ENCODE peak calls at places on chromosome 3, in four cellular contexts. C is GM12878, E is SK-N-SH, G is HepG2. Z is an unnamed sample.

GRCh38 chr3:16486951-16487480 is 26.5 kb downstream of the RFTN1 start:
- DNase-seq in C (no peak), E (no peak), G (no peak), Z (no peak)

GRCh38 chr3:182182531-182182968 is 470.8 kb downstream of the SOX2 start:
- DNase-seq in C (peak), E (no peak), G (peak), Z (no peak)

GRCh38 chr3:135762188-135762853 is 203.2 kb upstream of the PPP2R3A start:
- DNase-seq in C (no peak), E (no peak), G (no peak), Z (no peak)

GRCh38 chr3:150078983-150079739 is 108.5 kb upstream of the PFN2 start:
- DNase-seq in C (no peak), E (peak), G (no peak), Z (no peak)

GRCh38 chr3:111143-112069 is 85.2 kb upstream of the CHL1 start:
- DNase-seq in C (peak), E (no peak), G (peak), Z (no peak)

GRCh38 chr3:112730210-112730609 is 89.3 kb upstream of the CCDC80 start:
- DNase-seq in C (no peak), E (no peak), G (no peak), Z (no peak)

GRCh38 chr3:30170681-30171438 is 435.5 kb upstream of the TGFBR2 start:
- DNase-seq in C (no peak), E (no peak), G (peak), Z (no peak)

GRCh38 chr3:197525706-197526105 is 30.1 kb downstream of the BDH1 start:
- DNase-seq in C (no peak), E (no peak), G (peak), Z (no peak)

GRCh38 chr3:89179355-89179997 is 72.1 kb downstream of the EPHA3 start:
- DNase-seq in C (peak), E (no peak), G (no peak), Z (no peak)

GRCh38 chr3:125186261-125186770 is 26.2 kb downstream of the SLC12A8 start:
- DNase-seq in C (no peak), E (peak), G (no peak), Z (no peak)

GRCh38 chr3:142117052-142117451 is 32.3 kb downstream of the TFDP2 start:
- DNase-seq in C (no peak), E (no peak), G (peak), Z (no peak)

GRCh38 chr3:47022540-47023161 is 43.2 kb downstream of the NBEAL2 start:
- DNase-seq in C (no peak), E (no peak), G (no peak), Z (no peak)

GRCh38 chr3:195893516-195893915 is 14.8 kb downstream of the TNK2 start:
- DNase-seq in C (no peak), E (no peak), G (no peak), Z (no peak)

GRCh38 chr3:175193815-175194518 is 334.8 kb downstream of the NAALADL2 start:
- DNase-seq in C (peak), E (no peak), G (no peak), Z (no peak)

GRCh38 chr3:187040637-187041361 is 98.5 kb downstream of the RPL39L start:
- DNase-seq in C (no peak), E (no peak), G (peak), Z (no peak)

GRCh38 chr3:15693340-15693739 is 91.8 kb downstream of the BTD start:
- DNase-seq in C (no peak), E (no peak), G (no peak), Z (no peak)

GRCh38 chr3:190183121-190183520 is 62.4 kb upstream of the P3H2 start:
- DNase-seq in C (no peak), E (no peak), G (no peak), Z (no peak)

GRCh38 chr3:114446605-114447004 is 152.8 kb downstream of the TIGIT start:
- DNase-seq in C (no peak), E (no peak), G (no peak), Z (no peak)

GRCh38 chr3:122969585-122970453 is 57.7 kb downstream of the SEMA5B start:
- DNase-seq in C (no peak), E (no peak), G (no peak), Z (no peak)

GRCh38 chr3:159866201-159866746 is 122.4 kb upstream of the IL12A start:
- DNase-seq in C (no peak), E (no peak), G (no peak), Z (no peak)

GRCh38 chr3:47527952-47528718 is 14.6 kb upstream of the ELP6 start:
- DNase-seq in C (no peak), E (no peak), G (no peak), Z (no peak)

GRCh38 chr3:126279853-126280252 is 77.4 kb downstream of the KLF15 start:
- DNase-seq in C (no peak), E (no peak), G (no peak), Z (no peak)

GRCh38 chr3:52001443-52001974 is 5.8 kb upstream of the RPL29 start:
- DNase-seq in C (no peak), E (peak), G (peak), Z (peak)

GRCh38 chr3:37937156-37937555 is 53.4 kb upstream of the VILL start:
- DNase-seq in C (no peak), E (no peak), G (no peak), Z (no peak)

GRCh38 chr3:38374221-38374620 is 27.6 kb downstream of the XYLB start:
- DNase-seq in C (no peak), E (no peak), G (no peak), Z (peak)

GRCh38 chr3:174859756-174860155 is 622 bp downstream of the NAALADL2 start:
- DNase-seq in C (no peak), E (no peak), G (no peak), Z (no peak)

GRCh38 chr3:146160964-146161724 is at the start of gene PLOD2:
- DNase-seq in C (no peak), E (peak), G (peak), Z (no peak)

GRCh38 chr3:134407247-134407640 is 33.0 kb upstream of the AMOTL2 start:
- DNase-seq in C (no peak), E (no peak), G (no peak), Z (no peak)

GRCh38 chr3:27573780-27574437 is 89.7 kb upstream of the SLC4A7 start:
- DNase-seq in C (no peak), E (no peak), G (no peak), Z (no peak)

GRCh38 chr3:136595862-136596697 is 156.1 kb downstream of the STAG1 start:
- DNase-seq in C (no peak), E (no peak), G (no peak), Z (no peak)

GRCh38 chr3:37967252-37967881 is 23.2 kb upstream of the VILL start:
- DNase-seq in C (no peak), E (peak), G (peak), Z (peak)

GRCh38 chr3:196754215-196754937 is 14.7 kb downstream of the PAK2 start:
- DNase-seq in C (no peak), E (peak), G (peak), Z (no peak)

GRCh38 chr3:32865364-32865763 is 47.6 kb downstream of the TRIM71 start:
- DNase-seq in C (no peak), E (no peak), G (peak), Z (no peak)

GRCh38 chr3:120113128-120114116 is 19.2 kb upstream of the GSK3B start:
- DNase-seq in C (no peak), E (no peak), G (no peak), Z (no peak)

GRCh38 chr3:188296761-188297689 is 143.1 kb downstream of the LPP start:
- DNase-seq in C (no peak), E (no peak), G (peak), Z (peak)
- TF ChIP-seq POLR2AphosphoS5 in C (no peak), E (no peak), G (no peak), Z (no peak)

GRCh38 chr3:188775412-188775811 is 396.4 kb upstream of the TPRG1 start:
- DNase-seq in C (no peak), E (no peak), G (no peak), Z (no peak)
- TF ChIP-seq GABPA in C (no peak), E (no peak), G (no peak), Z (no peak)

DNA sequence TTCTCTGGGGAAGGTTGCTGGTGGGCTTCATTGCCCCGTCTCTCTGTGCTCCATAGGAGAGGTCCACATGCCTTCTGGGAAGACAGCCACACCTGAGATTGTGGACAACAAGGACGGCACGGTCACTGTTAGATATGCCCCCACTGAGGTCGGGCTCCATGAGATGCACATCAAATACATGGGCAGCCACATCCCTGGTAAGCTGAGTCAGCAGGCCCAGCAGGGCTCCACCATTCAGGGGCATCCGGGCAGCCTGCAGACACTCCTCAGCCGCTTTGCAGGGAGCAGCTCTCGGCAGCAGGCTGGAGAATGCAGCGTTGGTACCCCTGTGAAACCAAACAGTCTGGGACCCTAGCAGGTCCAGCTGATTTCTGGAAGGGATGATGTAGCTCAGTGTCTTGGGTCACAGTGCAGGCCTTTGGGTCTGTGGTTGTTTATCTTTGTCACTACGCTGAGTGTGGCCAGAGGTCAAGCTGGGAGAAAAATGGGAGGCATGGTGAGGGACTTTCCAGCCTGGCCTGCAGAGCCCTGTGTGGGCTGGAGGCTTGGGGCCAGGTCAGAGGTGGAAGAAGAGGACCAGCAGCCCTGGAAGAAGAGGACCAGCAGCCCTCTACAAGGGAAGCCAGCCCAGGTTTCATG is 67.2 kb downstream of the DNASE1L3 start:
- DNase-seq in C (no peak), E (no peak), G (peak), Z (no peak)
- TF ChIP-seq REST in C (no peak), E (no peak), G (no peak), Z (no peak)

DNA sequence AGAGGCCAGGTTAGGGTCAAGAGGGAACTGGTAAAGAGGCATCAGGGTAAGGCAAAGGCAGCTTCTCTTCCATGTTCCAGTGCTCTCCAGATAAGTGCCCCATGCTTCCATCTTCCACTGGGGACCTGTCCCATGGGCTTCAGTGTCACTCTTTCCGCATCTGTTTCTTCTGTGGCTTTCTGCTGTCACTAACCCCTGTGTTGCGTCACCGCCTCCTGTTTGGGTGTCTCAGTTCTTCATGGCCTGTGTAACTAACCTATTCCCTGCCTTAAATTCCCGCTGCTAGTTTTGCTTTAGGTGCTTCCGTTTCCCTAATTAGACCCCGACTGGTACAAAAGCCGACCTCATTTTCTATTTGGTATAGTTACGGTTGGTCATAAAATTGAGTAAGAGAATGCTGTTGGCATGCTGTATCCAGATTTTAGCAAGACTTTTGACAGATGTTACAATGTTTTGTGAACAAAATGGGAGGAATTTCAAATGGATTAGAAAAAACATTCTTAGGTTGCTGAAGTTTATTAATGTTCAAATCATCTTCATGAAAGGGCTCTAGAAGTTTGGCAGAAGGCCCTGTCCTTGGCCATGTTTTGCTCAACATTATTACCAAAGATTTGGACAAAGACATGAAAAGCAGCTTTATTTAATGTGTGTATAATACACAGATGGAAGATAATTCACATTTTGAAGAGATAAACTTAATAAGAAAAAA is 245.3 kb downstream of the BBX start:
- DNase-seq in C (no peak), E (no peak), G (no peak), Z (peak)
- TF ChIP-seq POLR2AphosphoS5 in C (no peak), E (no peak), G (no peak), Z (no peak)

DNA sequence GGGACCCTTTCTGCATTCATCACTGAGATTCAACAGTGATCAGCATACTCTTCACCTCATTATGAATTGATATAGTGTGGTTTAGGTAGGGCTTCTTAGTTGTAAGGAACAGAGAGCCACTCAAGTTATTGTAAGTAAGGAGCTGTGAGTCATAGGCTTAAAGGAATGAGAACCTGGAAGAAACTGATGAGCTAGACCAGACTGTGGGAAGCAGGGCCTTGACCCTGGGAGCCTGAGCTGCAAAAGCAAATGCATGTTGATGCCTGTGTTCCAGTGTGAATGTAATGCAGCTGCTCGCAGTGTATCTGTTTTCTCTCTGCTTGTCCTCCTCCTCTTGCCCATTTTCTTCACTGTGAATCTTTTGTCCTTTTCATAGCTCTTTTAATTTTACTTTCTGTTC is 13.6 kb downstream of the ZKSCAN7 start:
- DNase-seq in C (no peak), E (no peak), G (no peak), Z (no peak)
- TF ChIP-seq GABPA in C (no peak), E (no peak), G (no peak), Z (no peak)

GRCh38 chr3:169244119-169244864 is 419.2 kb downstream of the MECOM start:
- DNase-seq in C (no peak), E (peak), G (no peak), Z (no peak)

GRCh38 chr3:169243579-169243978 is 419.9 kb downstream of the MECOM start:
- DNase-seq in C (no peak), E (no peak), G (no peak), Z (no peak)

GRCh38 chr3:169245631-169246030 is 417.9 kb downstream of the MECOM start:
- DNase-seq in C (no peak), E (no peak), G (no peak), Z (no peak)

GRCh38 chr3:169243122-169243521 is 420.4 kb downstream of the MECOM start:
- DNase-seq in C (no peak), E (no peak), G (no peak), Z (no peak)

GRCh38 chr3:169246158-169246557 is 417.4 kb downstream of the MECOM start:
- DNase-seq in C (no peak), E (no peak), G (no peak), Z (no peak)
- TF ChIP-seq REST in C (no peak), E (no peak), G (no peak), Z (no peak)

Z was measured in HL-60.